ENCODE peak calls at places on chromosomes 5 and 9, in six cellular contexts. W is GM12878, N is H1, M is upper lobe of left lung, S is sigmoid colon, K is stomach. R is an unnamed sample.

GRCh38 chr9:91211919-91212318 is 149.8 kb downstream of the AUH start:
- DNase-seq in S (no peak), K (peak), N (no peak), M (no peak), W (no peak), R (no peak)

GRCh38 chr5:95164869-95165268 is 120.0 kb downstream of the MCTP1 start:
- DNase-seq in S (no peak), K (no peak), N (no peak), W (no peak), M (no peak), R (no peak)

GRCh38 chr5:150192462-150192861 is 2.6 kb downstream of the SLC6A7 start:
- DNase-seq in W (no peak), M (no peak), S (no peak), K (no peak), N (no peak), R (no peak)

GRCh38 chr9:121650220-121651013 is 1.0 kb upstream of the DAB2IP start:
- DNase-seq in W (no peak), K (peak), N (peak), S (peak), M (peak), R (no peak)

GRCh38 chr5:32522429-32523143 is 62.8 kb upstream of the SUB1 start:
- DNase-seq in K (no peak), W (no peak), M (peak), N (no peak), S (no peak), R (no peak)

GRCh38 chr5:151281001-151281639 is 22.4 kb downstream of the SLC36A3 start:
- DNase-seq in N (no peak), K (no peak), W (no peak), S (no peak), M (no peak), R (no peak)

GRCh38 chr9:77022783-77023440 is 3.5 kb downstream of the FOXB2 start:
- DNase-seq in K (no peak), W (no peak), N (peak), S (no peak), M (peak), R (no peak)

GRCh38 chr5:31963358-31963757 is 210.8 kb downstream of the GOLPH3 start:
- DNase-seq in M (no peak), N (no peak), S (peak), W (no peak), K (no peak), R (no peak)

GRCh38 chr5:125372694-125373621 is 626.5 kb upstream of the ZNF608 start:
- DNase-seq in W (no peak), N (no peak), M (no peak), K (no peak), S (no peak), R (no peak)

GRCh38 chr5:11335881-11336760 is 568.1 kb downstream of the CTNND2 start:
- DNase-seq in S (no peak), M (no peak), N (no peak), W (no peak), K (no peak), R (no peak)

GRCh38 chr5:56011835-56012234 is 17.1 kb upstream of the IL6ST start:
- DNase-seq in W (no peak), N (no peak), K (no peak), S (no peak), M (no peak), R (no peak)

GRCh38 chr9:20044686-20045085 is 255.8 kb upstream of the SLC24A2 start:
- DNase-seq in W (no peak), N (no peak), M (no peak), S (no peak), K (no peak), R (no peak)

GRCh38 chr9:133484671-133485437 is 6.0 kb upstream of the SLC2A6 start:
- DNase-seq in N (no peak), M (peak), W (no peak), K (peak), S (no peak), R (no peak)

GRCh38 chr9:78354324-78354973 is 57.5 kb downstream of the PSAT1 start:
- DNase-seq in M (no peak), W (no peak), N (no peak), S (no peak), K (no peak), R (no peak)

GRCh38 chr5:73417307-73418035 is 31.1 kb downstream of the FOXD1 start:
- DNase-seq in N (no peak), K (no peak), S (no peak), W (no peak), M (no peak), R (no peak)

GRCh38 chr5:537098-537497 is 12.8 kb upstream of the SLC9A3 start:
- DNase-seq in W (no peak), S (no peak), K (no peak), M (peak), N (no peak), R (no peak)

GRCh38 chr5:177553671-177554429 is 513 bp downstream of the FAM193B start:
- DNase-seq in N (peak), M (no peak), W (no peak), S (peak), K (peak), R (peak)

GRCh38 chr5:115850771-115851416 is 9.2 kb downstream of the AP3S1 start:
- DNase-seq in M (no peak), S (no peak), N (no peak), K (no peak), W (no peak), R (no peak)

GRCh38 chr5:104800440-104801048 is 1238.0 kb upstream of the NUDT12 start:
- DNase-seq in S (no peak), K (no peak), N (no peak), M (no peak), W (no peak), R (no peak)

GRCh38 chr5:143543358-143544255 is 140.1 kb upstream of the NR3C1 start:
- DNase-seq in W (no peak), M (no peak), K (no peak), N (no peak), S (no peak), R (no peak)

GRCh38 chr5:74903165-74903787 is 37.1 kb upstream of the FAM169A start:
- DNase-seq in S (no peak), K (peak), M (peak), N (peak), W (no peak), R (no peak)

GRCh38 chr5:66174338-66174737 is 30.2 kb downstream of the SREK1 start:
- DNase-seq in M (no peak), N (no peak), W (no peak), S (no peak), K (no peak), R (no peak)

GRCh38 chr5:10467281-10468198 is 25.9 kb downstream of the ROPN1L start:
- DNase-seq in M (no peak), W (no peak), K (no peak), S (no peak), N (no peak), R (no peak)

GRCh38 chr5:6762697-6763096 is 49.5 kb downstream of the TENT4A start:
- DNase-seq in W (no peak), S (peak), N (no peak), M (no peak), K (no peak), R (no peak)

GRCh38 chr9:129289131-129289731 is 111.2 kb upstream of the IER5L start:
- DNase-seq in K (no peak), S (peak), M (peak), N (peak), W (no peak), R (peak)

GRCh38 chr5:1005362-1005851 is 3.2 kb upstream of the NKD2 start:
- DNase-seq in W (no peak), S (peak), K (peak), M (peak), N (peak), R (peak)

GRCh38 chr5:178460598-178461425 is 129.4 kb downstream of the COL23A1 start:
- DNase-seq in M (no peak), W (no peak), N (peak), S (no peak), K (peak), R (peak)

GRCh38 chr5:171845857-171846785 is 60.5 kb downstream of the SMIM23 start:
- DNase-seq in K (no peak), W (no peak), N (no peak), S (no peak), M (no peak), R (no peak)

GRCh38 chr5:78515665-78516064 is 132.9 kb downstream of the LHFPL2 start:
- DNase-seq in N (no peak), S (no peak), W (no peak), K (no peak), M (no peak), R (no peak)

GRCh38 chr9:115353681-115354080 is 235.7 kb upstream of the TNC start:
- DNase-seq in N (no peak), K (no peak), W (no peak), M (no peak), S (no peak), R (no peak)

GRCh38 chr9:114370251-114370984 is 17.4 kb downstream of the AKNA start:
- DNase-seq in W (no peak), M (no peak), S (peak), N (peak), K (no peak), R (no peak)

GRCh38 chr9:130539473-130540223 is 39.7 kb upstream of the FUBP3 start:
- DNase-seq in K (no peak), N (no peak), M (no peak), S (no peak), W (no peak), R (no peak)

GRCh38 chr9:130535818-130536521 is 43.4 kb upstream of the FUBP3 start:
- DNase-seq in K (no peak), M (peak), N (no peak), S (no peak), W (no peak), R (no peak)

GRCh38 chr9:130541533-130541932 is 37.8 kb upstream of the FUBP3 start:
- DNase-seq in N (no peak), K (no peak), M (no peak), S (no peak), W (no peak), R (no peak)

GRCh38 chr9:130536594-130537215 is 42.7 kb upstream of the FUBP3 start:
- DNase-seq in S (no peak), N (no peak), M (no peak), K (no peak), W (no peak), R (no peak)

DNA sequence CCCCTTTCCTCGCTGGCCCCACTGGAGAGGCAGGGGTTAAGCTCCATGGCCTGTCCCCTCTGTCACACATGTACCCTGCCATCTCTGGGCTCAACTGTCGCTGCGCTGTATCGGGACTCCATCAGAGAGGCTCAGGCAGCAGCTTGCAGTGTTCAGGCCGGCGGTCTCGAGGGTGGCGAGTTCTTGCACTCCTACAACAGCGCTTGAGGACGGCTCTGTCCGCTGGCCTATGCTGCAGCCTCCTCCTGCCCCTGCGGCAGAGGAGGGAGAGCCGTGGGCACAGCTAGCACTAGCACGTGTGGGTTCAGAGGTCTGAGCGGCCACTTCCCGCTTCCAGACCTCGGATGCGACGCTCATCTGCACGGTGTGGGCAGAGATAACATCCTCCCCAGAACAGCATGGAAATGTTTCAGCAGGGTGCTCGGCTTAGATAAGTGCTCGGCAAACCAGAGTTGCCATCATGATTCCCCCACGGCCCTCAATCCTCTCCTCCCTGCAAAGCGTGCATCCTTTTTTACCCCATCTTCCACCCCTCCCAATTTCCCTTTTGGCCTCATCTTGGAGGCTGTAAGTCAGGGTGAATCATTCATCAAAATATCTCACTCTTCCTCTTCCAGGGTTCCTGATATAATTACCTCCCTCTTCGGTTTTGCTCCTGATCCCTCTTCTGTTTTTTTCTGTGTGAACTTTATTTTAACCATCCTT is 41.9 kb upstream of the FUBP3 start:
- DNase-seq in M (peak), S (no peak), W (no peak), N (no peak), K (no peak), R (no peak)
- TF ChIP-seq EP300 in M (no peak), S (no peak), W (no peak), N (no peak), K (no peak), R (no peak)

DNA sequence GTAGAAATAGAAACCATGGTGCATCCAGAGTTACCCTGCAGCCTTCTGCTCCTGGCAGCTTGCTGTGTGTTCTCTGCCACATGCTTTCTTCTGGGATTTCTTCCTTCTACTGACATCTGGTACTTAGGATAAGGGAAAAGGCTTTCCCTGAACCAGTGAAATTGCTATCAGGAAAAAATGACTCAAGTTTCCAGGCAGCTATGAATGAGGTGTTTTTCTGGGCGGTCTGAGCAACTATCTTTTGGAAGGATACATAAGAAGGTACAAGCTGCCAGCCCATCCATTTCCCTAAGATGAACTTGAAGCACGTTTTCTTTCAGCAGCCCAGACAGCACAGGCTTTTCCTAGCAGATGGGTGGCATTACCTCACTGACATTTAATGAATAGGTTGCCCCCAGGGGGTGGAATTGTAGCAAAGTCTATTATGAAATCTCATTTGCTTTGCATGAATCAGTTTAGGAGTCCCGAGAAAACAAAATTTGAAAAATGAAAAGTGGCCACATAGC is 108.7 kb downstream of the C9orf152 start:
- DNase-seq in K (no peak), W (no peak), N (no peak), S (no peak), M (no peak), R (no peak)
- TF ChIP-seq POLR2AphosphoS5 in K (peak), W (no peak), N (no peak), S (peak), M (no peak), R (no peak)

GRCh38 chr5:160312139-160312959 is at the start of gene CCNJL:
- DNase-seq in W (no peak), K (peak), N (peak), S (no peak), M (peak), R (no peak)
- TF ChIP-seq POLR2A in W (no peak), K (no peak), N (no peak), S (no peak), M (peak), R (no peak)

GRCh38 chr9:35559792-35560530 is 45.1 kb upstream of the TESK1 start:
- DNase-seq in N (no peak), S (no peak), W (no peak), M (peak), K (no peak), R (no peak)

GRCh38 chr9:35563791-35564197 is 41.3 kb upstream of the TESK1 start:
- DNase-seq in W (no peak), M (no peak), K (peak), S (peak), N (peak), R (no peak)

GRCh38 chr9:35560625-35561337 is 44.3 kb upstream of the TESK1 start:
- DNase-seq in K (no peak), W (no peak), M (peak), S (no peak), N (no peak), R (no peak)

GRCh38 chr9:35562895-35563746 is 41.9 kb upstream of the TESK1 start:
- DNase-seq in S (no peak), N (no peak), W (no peak), M (no peak), K (no peak), R (no peak)

DNA sequence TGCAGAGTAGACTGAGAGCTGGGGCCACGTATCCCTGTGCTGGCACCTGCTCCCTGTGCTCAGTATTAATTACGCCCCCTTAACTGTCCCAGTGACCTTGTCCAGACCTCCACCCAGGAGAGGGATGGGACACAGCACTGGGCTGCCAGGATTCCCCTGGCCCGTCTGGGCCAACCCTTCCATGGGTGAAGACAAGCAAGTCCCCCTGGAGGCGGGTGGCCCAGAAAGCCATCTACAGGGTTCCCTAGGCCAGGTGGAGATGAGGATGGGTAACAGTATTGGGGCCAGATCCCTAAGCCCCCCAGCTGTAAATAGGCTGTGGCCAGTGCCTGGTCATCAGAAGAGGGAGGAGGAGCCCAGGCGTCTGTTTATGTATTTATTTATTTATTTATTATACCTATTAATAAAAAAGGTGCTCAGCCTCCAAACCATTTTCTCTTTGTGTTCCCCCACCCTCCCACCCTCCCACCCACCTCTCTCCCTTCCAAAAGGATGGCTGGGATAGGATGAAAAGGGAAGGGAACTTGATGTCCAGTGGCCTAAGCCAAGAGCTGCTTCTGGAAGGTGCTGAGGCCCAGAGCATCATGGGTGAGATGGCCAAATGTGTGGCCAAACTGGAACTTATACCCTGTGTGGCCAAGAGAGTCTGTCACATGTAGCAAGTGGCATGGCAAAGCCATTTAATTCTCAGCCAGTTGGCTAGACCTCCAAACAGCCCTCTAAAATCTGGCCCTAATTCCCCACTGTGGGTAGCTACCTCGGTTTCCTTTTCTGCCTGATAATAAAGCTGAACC is 43.4 kb upstream of the TESK1 start:
- DNase-seq in S (no peak), N (no peak), K (no peak), W (no peak), M (no peak), R (no peak)
- TF ChIP-seq EP300 in S (no peak), N (no peak), K (no peak), W (no peak), M (no peak), R (no peak)

GRCh38 chr5:179617930-179618329 is 5.5 kb downstream of the HNRNPH1 start:
- DNase-seq in W (no peak), M (no peak), N (no peak), S (peak), K (no peak), R (peak)
- TF ChIP-seq POLR2AphosphoS5 in W (peak), M (no peak), N (peak), S (no peak), K (no peak), R (no peak)